ENCODE peak calls at places on chromosomes 11 and 22, in six cellular contexts. Y, W, A, X, P and O are unnamed samples.

GRCh38 chr11:107591098-107591445 is at the start of gene ELMOD1:
- DNase-seq in Y (peak), W (peak), A (no peak), X (no peak), P (peak), O (peak)

GRCh38 chr11:64015510-64015909 is 20.2 kb upstream of the FLRT1 start:
- DNase-seq in Y (no peak), W (no peak), A (no peak), X (no peak), P (no peak), O (no peak)

GRCh38 chr11:117794144-117794543 is 2.9 kb downstream of the DSCAML1 start:
- DNase-seq in Y (no peak), W (no peak), A (no peak), X (no peak), P (no peak), O (no peak)

GRCh38 chr11:68845351-68846002 is 3.8 kb upstream of the CPT1A start:
- DNase-seq in Y (no peak), W (no peak), A (no peak), X (no peak), P (no peak), O (no peak)

GRCh38 chr11:46277623-46278386 is at the start of gene CREB3L1:
- DNase-seq in Y (no peak), W (no peak), A (no peak), X (no peak), P (peak), O (peak)

GRCh38 chr11:113574586-113574985 is 99.4 kb upstream of the DRD2 start:
- DNase-seq in Y (no peak), W (no peak), A (no peak), X (no peak), P (no peak), O (no peak)

GRCh38 chr11:125513705-125514265 is 17.7 kb upstream of the FEZ1 start:
- DNase-seq in Y (no peak), W (no peak), A (no peak), X (no peak), P (no peak), O (no peak)

GRCh38 chr11:120079750-120080610 is 57.9 kb downstream of the TRIM29 start:
- DNase-seq in Y (no peak), W (no peak), A (peak), X (no peak), P (no peak), O (peak)

GRCh38 chr11:16778876-16779275 is 40.4 kb downstream of the C11orf58 start:
- DNase-seq in Y (no peak), W (no peak), A (no peak), X (no peak), P (no peak), O (no peak)

GRCh38 chr22:40512426-40513136 is 123.9 kb downstream of the MRTFA start:
- DNase-seq in Y (no peak), W (peak), A (no peak), X (no peak), P (peak), O (peak)

GRCh38 chr11:120027546-120028180 is 110.2 kb downstream of the TRIM29 start:
- DNase-seq in Y (no peak), W (no peak), A (no peak), X (no peak), P (no peak), O (no peak)

GRCh38 chr22:23696326-23696851 is 5.6 kb downstream of the RGL4 start:
- DNase-seq in Y (peak), W (no peak), A (peak), X (no peak), P (no peak), O (no peak)

GRCh38 chr11:63762662-63763505 is 5.7 kb downstream of the ZFTA start:
- DNase-seq in Y (no peak), W (no peak), A (no peak), X (no peak), P (no peak), O (no peak)

GRCh38 chr22:17096095-17096494 is 11.3 kb downstream of the IL17RA start:
- DNase-seq in Y (no peak), W (no peak), A (no peak), X (no peak), P (no peak), O (no peak)

GRCh38 chr11:113562981-113563461 is 87.8 kb upstream of the DRD2 start:
- DNase-seq in Y (no peak), W (no peak), A (no peak), X (no peak), P (peak), O (no peak)

GRCh38 chr11:42205518-42205917 is 746.1 kb upstream of the LRRC4C start:
- DNase-seq in Y (no peak), W (no peak), A (no peak), X (no peak), P (no peak), O (no peak)

GRCh38 chr11:32891657-32892354 is 805 bp upstream of the QSER1 start:
- DNase-seq in Y (no peak), W (no peak), A (no peak), X (no peak), P (peak), O (peak)

GRCh38 chr22:37244114-37244921 is at the start of gene RAC2:
- DNase-seq in Y (peak), W (peak), A (peak), X (no peak), P (peak), O (peak)

GRCh38 chr11:27535103-27535502 is 28.5 kb upstream of the LIN7C start:
- DNase-seq in Y (no peak), W (no peak), A (no peak), X (no peak), P (no peak), O (no peak)

GRCh38 chr22:46082633-46083032 is 67.7 kb upstream of the PPARA start:
- DNase-seq in Y (no peak), W (no peak), A (no peak), X (no peak), P (no peak), O (no peak)

GRCh38 chr22:19132153-19132552 is 1.0 kb downstream of the TSSK2 start:
- DNase-seq in Y (no peak), W (no peak), A (no peak), X (no peak), P (no peak), O (no peak)

GRCh38 chr22:22099194-22099486 is 116.6 kb upstream of the TOP3B start:
- DNase-seq in Y (no peak), W (no peak), A (no peak), X (no peak), P (no peak), O (no peak)

GRCh38 chr11:1640076-1640946 is 10.7 kb downstream of the KRTAP5-5 start:
- DNase-seq in Y (no peak), W (peak), A (peak), X (no peak), P (peak), O (peak)

GRCh38 chr11:47384498-47384897 is 6.2 kb upstream of the SPI1 start:
- DNase-seq in Y (no peak), W (no peak), A (no peak), X (no peak), P (no peak), O (no peak)

GRCh38 chr22:46969491-46969890 is 207.0 kb downstream of the TBC1D22A start:
- DNase-seq in Y (no peak), W (no peak), A (peak), X (no peak), P (no peak), O (no peak)

GRCh38 chr11:84865257-84865656 is 761.9 kb downstream of the DLG2 start:
- DNase-seq in Y (no peak), W (no peak), A (no peak), X (no peak), P (peak), O (no peak)

GRCh38 chr11:68077617-68078592 is 39.1 kb downstream of the TCIRG1 start:
- DNase-seq in Y (no peak), W (no peak), A (no peak), X (no peak), P (no peak), O (no peak)

GRCh38 chr11:12838463-12839120 is 164.4 kb downstream of the TEAD1 start:
- DNase-seq in Y (no peak), W (peak), A (no peak), X (no peak), P (peak), O (peak)

GRCh38 chr11:16469968-16470367 is 113.6 kb upstream of the SOX6 start:
- DNase-seq in Y (no peak), W (no peak), A (no peak), X (no peak), P (peak), O (no peak)

GRCh38 chr22:23683545-23683944 is 7.3 kb upstream of the RGL4 start:
- DNase-seq in Y (no peak), W (no peak), A (no peak), X (no peak), P (no peak), O (no peak)

GRCh38 chr22:17159504-17159951 is 451 bp upstream of the HDHD5 start:
- DNase-seq in Y (no peak), W (peak), A (peak), X (no peak), P (peak), O (peak)

GRCh38 chr11:1756024-1756561 is 5.7 kb upstream of the IFITM10 start:
- DNase-seq in Y (no peak), W (no peak), A (no peak), X (no peak), P (no peak), O (no peak)

GRCh38 chr11:62671272-62671603 is 235 bp upstream of the UQCC3 start:
- DNase-seq in Y (peak), W (no peak), A (no peak), X (no peak), P (no peak), O (peak)

GRCh38 chr11:95877288-95877687 is 46.6 kb downstream of the MTMR2 start:
- DNase-seq in Y (no peak), W (peak), A (no peak), X (no peak), P (peak), O (peak)

GRCh38 chr11:19072464-19072863 is 11.9 kb upstream of the MRGPRX2 start:
- DNase-seq in Y (no peak), W (no peak), A (no peak), X (no peak), P (no peak), O (no peak)

GRCh38 chr11:109733245-109733644 is 311.3 kb downstream of the C11orf87 start:
- DNase-seq in Y (no peak), W (peak), A (no peak), X (no peak), P (peak), O (peak)

GRCh38 chr11:17979770-17980371 is 33.0 kb downstream of the SERGEF start:
- DNase-seq in Y (no peak), W (peak), A (no peak), X (no peak), P (peak), O (peak)

GRCh38 chr11:13963949-13964770 is 1.6 kb downstream of the SPON1 start:
- DNase-seq in Y (no peak), W (peak), A (no peak), X (no peak), P (no peak), O (no peak)

GRCh38 chr11:47981667-47982404 is 1.5 kb downstream of the PTPRJ start:
- DNase-seq in Y (no peak), W (no peak), A (peak), X (no peak), P (peak), O (no peak)

GRCh38 chr11:2442554-2442953 is 1.8 kb downstream of the TRPM5 start:
- DNase-seq in Y (peak), W (no peak), A (no peak), X (no peak), P (no peak), O (no peak)